ENCODE peak calls at places on chromosomes 12 and 14, in four cellular contexts. One of them, this sample, is unnamed. For H3K4me1, the result is how much of the 10 kb centered on the place peaks cover.

GRCh38 chr12:29207120-29207519 is 58.0 kb downstream of the FAR2 start:
- DNase-seq in left lung: no peak
- DNase-seq in tibial artery: no peak
- DNase-seq in ovary: no peak
- DNase-seq in this sample: no peak

GRCh38 chr14:29821665-29822429 is 105.8 kb downstream of the PRKD1 start:
- DNase-seq in left lung: no peak
- DNase-seq in tibial artery: no peak
- DNase-seq in ovary: no peak
- DNase-seq in this sample: no peak

GRCh38 chr12:9227953-9228352 is 19.8 kb upstream of the PZP start:
- DNase-seq in left lung: no peak
- DNase-seq in tibial artery: no peak
- DNase-seq in ovary: no peak
- DNase-seq in this sample: no peak

GRCh38 chr14:73775339-73776193 is 61.4 kb upstream of the PNMA1 start:
- DNase-seq in left lung: no peak
- DNase-seq in tibial artery: no peak
- DNase-seq in ovary: no peak
- DNase-seq in this sample: no peak

GRCh38 chr12:92719674-92720073 is 16.9 kb downstream of the PLEKHG7 start:
- DNase-seq in left lung: no peak
- DNase-seq in tibial artery: no peak
- DNase-seq in ovary: no peak
- DNase-seq in this sample: no peak

GRCh38 chr12:104643921-104644669 is 187.3 kb downstream of the CHST11 start:
- DNase-seq in left lung: peak
- DNase-seq in tibial artery: no peak
- DNase-seq in ovary: no peak
- DNase-seq in this sample: no peak

GRCh38 chr14:31269599-31270195 is 62.1 kb upstream of the HECTD1 start:
- DNase-seq in left lung: no peak
- DNase-seq in tibial artery: no peak
- DNase-seq in ovary: no peak
- DNase-seq in this sample: no peak

GRCh38 chr12:105369014-105369413 is 38.5 kb downstream of the C12orf75 start:
- DNase-seq in left lung: no peak
- DNase-seq in tibial artery: no peak
- DNase-seq in ovary: no peak
- DNase-seq in this sample: no peak

GRCh38 chr14:64634558-64634957 is 69.7 kb upstream of the PLEKHG3 start:
- DNase-seq in left lung: no peak
- DNase-seq in tibial artery: no peak
- DNase-seq in ovary: no peak
- DNase-seq in this sample: no peak

GRCh38 chr12:40727774-40728483 is 35.7 kb downstream of the CNTN1 start:
- DNase-seq in left lung: no peak
- DNase-seq in tibial artery: no peak
- DNase-seq in ovary: no peak
- DNase-seq in this sample: no peak

GRCh38 chr12:84497819-84498218 is 414.8 kb downstream of the SLC6A15 start:
- DNase-seq in left lung: no peak
- DNase-seq in tibial artery: no peak
- DNase-seq in ovary: no peak
- DNase-seq in this sample: no peak

GRCh38 chr14:54462048-54462447 is 20.9 kb upstream of the CNIH1 start:
- DNase-seq in left lung: no peak
- DNase-seq in tibial artery: no peak
- DNase-seq in ovary: no peak
- DNase-seq in this sample: no peak

GRCh38 chr14:94177806-94178205 is 3.7 kb downstream of the PPP4R4 start:
- DNase-seq in left lung: no peak
- DNase-seq in tibial artery: no peak
- DNase-seq in ovary: no peak
- DNase-seq in this sample: no peak

GRCh38 chr14:55851301-55851700 is 266.9 kb upstream of the PELI2 start:
- DNase-seq in left lung: no peak
- DNase-seq in tibial artery: no peak
- DNase-seq in ovary: no peak
- DNase-seq in this sample: no peak

GRCh38 chr14:104316121-104316722 is 177.8 kb downstream of the KIF26A start:
- DNase-seq in left lung: no peak
- DNase-seq in tibial artery: peak
- DNase-seq in ovary: peak
- DNase-seq in this sample: no peak

GRCh38 chr12:122838841-122839240 is 3.6 kb downstream of the HIP1R start:
- DNase-seq in left lung: no peak
- DNase-seq in tibial artery: no peak
- DNase-seq in ovary: no peak
- DNase-seq in this sample: no peak
- H3K27ac ChIP-seq in left lung: no peak
- H3K27ac ChIP-seq in tibial artery: no peak
- H3K27ac ChIP-seq in ovary: no peak
- H3K27ac ChIP-seq in this sample: peak

GRCh38 chr14:23069413-23069806 is 12.1 kb upstream of the CDH24 start:
- DNase-seq in left lung: no peak
- DNase-seq in tibial artery: peak
- DNase-seq in ovary: no peak
- DNase-seq in this sample: no peak

GRCh38 chr14:23067847-23068791 is 10.8 kb upstream of the CDH24 start:
- DNase-seq in left lung: no peak
- DNase-seq in tibial artery: peak
- DNase-seq in ovary: no peak
- DNase-seq in this sample: no peak

GRCh38 chr14:23066855-23067744 is 9.8 kb upstream of the CDH24 start:
- DNase-seq in left lung: no peak
- DNase-seq in tibial artery: peak
- DNase-seq in ovary: no peak
- DNase-seq in this sample: peak

GRCh38 chr14:23070262-23071129 is 13.2 kb upstream of the CDH24 start:
- DNase-seq in left lung: no peak
- DNase-seq in tibial artery: no peak
- DNase-seq in ovary: no peak
- DNase-seq in this sample: no peak

DNA sequence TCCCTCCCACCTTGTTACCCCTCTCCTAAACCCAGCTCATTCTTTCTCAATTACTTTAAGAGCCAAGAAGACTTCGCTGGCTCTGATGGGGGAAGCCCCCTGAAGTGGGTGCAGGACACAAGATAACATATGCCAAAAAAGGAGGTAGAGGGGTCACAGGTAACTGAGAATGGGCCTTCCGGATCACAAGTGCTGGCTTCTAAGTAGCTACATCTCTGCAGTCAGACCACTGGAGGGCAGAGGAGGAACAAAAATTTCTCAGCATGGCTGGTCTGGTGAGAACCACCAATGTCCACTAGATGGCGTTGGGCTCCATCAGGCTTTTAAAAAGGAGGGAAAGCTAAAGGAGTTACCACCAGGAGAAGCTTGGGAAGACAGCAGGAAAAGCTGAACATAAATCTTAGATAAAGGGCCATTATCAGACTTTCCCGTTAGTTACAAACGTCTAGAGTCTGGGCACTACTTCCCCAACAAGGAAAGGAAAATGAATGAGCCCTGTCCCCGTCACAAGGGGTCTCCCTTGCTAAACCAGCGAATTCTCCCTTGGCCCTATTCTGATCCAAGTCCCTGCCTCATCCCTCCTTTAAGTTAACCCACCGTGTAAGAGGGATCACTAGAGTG is 11.6 kb upstream of the CDH24 start:
- DNase-seq in left lung: peak
- DNase-seq in tibial artery: peak
- DNase-seq in ovary: peak
- DNase-seq in this sample: peak
- TF ChIP-seq CTCF in left lung: peak
- TF ChIP-seq CTCF in tibial artery: peak
- TF ChIP-seq CTCF in ovary: peak
- TF ChIP-seq CTCF in this sample: peak

GRCh38 chr12:109440851-109441490 is 36.1 kb downstream of the KCTD10 start:
- DNase-seq in left lung: no peak
- DNase-seq in tibial artery: no peak
- DNase-seq in ovary: no peak
- DNase-seq in this sample: no peak
- H3K4me1 ChIP-seq in left lung: under half
- H3K4me1 ChIP-seq in tibial artery: under half
- H3K4me1 ChIP-seq in ovary: under half
- H3K4me1 ChIP-seq in this sample: under half

GRCh38 chr14:99573000-99573330 is 31.0 kb downstream of the CCDC85C start:
- DNase-seq in left lung: no peak
- DNase-seq in tibial artery: no peak
- DNase-seq in ovary: no peak
- DNase-seq in this sample: no peak
- H3K27ac ChIP-seq in left lung: no peak
- H3K27ac ChIP-seq in tibial artery: no peak
- H3K27ac ChIP-seq in ovary: no peak
- H3K27ac ChIP-seq in this sample: peak

GRCh38 chr12:111157486-111157885 is 211.4 kb downstream of the PHETA1 start:
- DNase-seq in left lung: no peak
- DNase-seq in tibial artery: no peak
- DNase-seq in ovary: no peak
- DNase-seq in this sample: no peak

GRCh38 chr12:111160350-111161142 is 208.3 kb downstream of the PHETA1 start:
- DNase-seq in left lung: no peak
- DNase-seq in tibial artery: no peak
- DNase-seq in ovary: no peak
- DNase-seq in this sample: no peak

GRCh38 chr12:111156304-111156703 is 212.6 kb downstream of the PHETA1 start:
- DNase-seq in left lung: no peak
- DNase-seq in tibial artery: no peak
- DNase-seq in ovary: no peak
- DNase-seq in this sample: no peak

GRCh38 chr12:111161898-111162297 is 207.0 kb downstream of the PHETA1 start:
- DNase-seq in left lung: no peak
- DNase-seq in tibial artery: no peak
- DNase-seq in ovary: no peak
- DNase-seq in this sample: no peak

DNA sequence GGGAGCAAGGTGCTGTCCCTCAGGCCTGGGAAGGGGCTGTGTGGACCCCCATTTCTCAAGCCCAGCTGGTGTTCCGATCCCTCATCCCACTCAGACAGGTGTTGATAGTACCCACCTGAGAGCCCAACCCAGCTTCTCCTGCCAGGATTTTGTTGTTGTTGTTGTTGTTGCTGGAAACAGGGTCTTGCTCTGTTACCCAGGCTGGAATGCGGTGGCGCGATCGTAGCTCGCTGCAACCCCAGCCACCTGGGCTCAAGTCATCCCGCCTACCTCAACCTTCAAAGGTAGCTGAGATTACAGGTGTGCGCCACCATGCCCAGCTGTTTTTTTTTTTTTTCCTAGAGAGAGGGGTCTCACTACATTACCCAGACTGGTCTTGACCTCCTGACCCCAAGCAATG is 209.9 kb downstream of the PHETA1 start:
- DNase-seq in left lung: no peak
- DNase-seq in tibial artery: no peak
- DNase-seq in ovary: no peak
- DNase-seq in this sample: no peak
- TF ChIP-seq CTCF in left lung: no peak
- TF ChIP-seq CTCF in tibial artery: no peak
- TF ChIP-seq CTCF in ovary: no peak
- TF ChIP-seq CTCF in this sample: no peak

GRCh38 chr14:22555573-22556011 is 33.4 kb downstream of the DAD1 start:
- DNase-seq in left lung: no peak
- DNase-seq in tibial artery: no peak
- DNase-seq in ovary: no peak
- DNase-seq in this sample: no peak
- H3K4me1 ChIP-seq in left lung: under half
- H3K4me1 ChIP-seq in tibial artery: under half
- H3K4me1 ChIP-seq in ovary: under half
- H3K4me1 ChIP-seq in this sample: under half

DNA sequence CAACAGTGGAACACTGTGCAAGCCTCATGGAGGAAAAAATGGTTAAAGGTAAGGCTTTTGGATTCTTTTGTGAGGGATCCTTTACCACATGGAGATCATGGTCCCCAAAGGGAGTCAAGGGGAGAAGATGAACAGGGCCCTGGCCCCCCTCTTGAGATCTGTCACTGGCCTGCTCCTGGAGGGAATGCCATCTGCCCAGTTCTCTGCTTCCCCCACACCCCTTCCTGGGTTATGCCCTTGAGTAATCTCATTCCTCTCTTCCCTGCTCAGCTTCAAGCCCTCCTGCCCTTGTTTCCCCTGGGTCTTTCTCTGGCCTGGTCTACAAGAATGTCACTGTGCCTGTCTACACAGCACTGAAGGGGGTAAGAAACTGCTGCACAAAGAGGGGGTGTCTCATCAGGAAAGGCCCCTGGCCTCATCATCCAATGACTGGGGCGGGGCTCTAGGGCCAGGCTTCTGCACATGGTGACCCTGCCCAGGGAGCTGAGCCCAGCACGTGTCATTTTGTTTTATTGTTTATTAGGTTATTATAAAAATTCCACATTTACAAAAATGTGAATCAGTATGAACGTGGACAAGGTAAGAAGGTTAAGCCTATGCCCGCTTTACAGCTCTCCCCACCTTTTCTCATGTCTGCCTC is 30.3 kb downstream of the PIGH start:
- DNase-seq in left lung: no peak
- DNase-seq in tibial artery: peak
- DNase-seq in ovary: no peak
- DNase-seq in this sample: no peak
- H3K27ac ChIP-seq in left lung: no peak
- H3K27ac ChIP-seq in tibial artery: no peak
- H3K27ac ChIP-seq in ovary: no peak
- H3K27ac ChIP-seq in this sample: no peak

GRCh38 chr12:132163911-132164288 is 19.6 kb downstream of the NOC4L start:
- DNase-seq in left lung: no peak
- DNase-seq in tibial artery: no peak
- DNase-seq in ovary: no peak
- DNase-seq in this sample: no peak
- TF ChIP-seq CTCF in left lung: no peak
- TF ChIP-seq CTCF in tibial artery: no peak
- TF ChIP-seq CTCF in ovary: no peak
- TF ChIP-seq CTCF in this sample: no peak

DNA sequence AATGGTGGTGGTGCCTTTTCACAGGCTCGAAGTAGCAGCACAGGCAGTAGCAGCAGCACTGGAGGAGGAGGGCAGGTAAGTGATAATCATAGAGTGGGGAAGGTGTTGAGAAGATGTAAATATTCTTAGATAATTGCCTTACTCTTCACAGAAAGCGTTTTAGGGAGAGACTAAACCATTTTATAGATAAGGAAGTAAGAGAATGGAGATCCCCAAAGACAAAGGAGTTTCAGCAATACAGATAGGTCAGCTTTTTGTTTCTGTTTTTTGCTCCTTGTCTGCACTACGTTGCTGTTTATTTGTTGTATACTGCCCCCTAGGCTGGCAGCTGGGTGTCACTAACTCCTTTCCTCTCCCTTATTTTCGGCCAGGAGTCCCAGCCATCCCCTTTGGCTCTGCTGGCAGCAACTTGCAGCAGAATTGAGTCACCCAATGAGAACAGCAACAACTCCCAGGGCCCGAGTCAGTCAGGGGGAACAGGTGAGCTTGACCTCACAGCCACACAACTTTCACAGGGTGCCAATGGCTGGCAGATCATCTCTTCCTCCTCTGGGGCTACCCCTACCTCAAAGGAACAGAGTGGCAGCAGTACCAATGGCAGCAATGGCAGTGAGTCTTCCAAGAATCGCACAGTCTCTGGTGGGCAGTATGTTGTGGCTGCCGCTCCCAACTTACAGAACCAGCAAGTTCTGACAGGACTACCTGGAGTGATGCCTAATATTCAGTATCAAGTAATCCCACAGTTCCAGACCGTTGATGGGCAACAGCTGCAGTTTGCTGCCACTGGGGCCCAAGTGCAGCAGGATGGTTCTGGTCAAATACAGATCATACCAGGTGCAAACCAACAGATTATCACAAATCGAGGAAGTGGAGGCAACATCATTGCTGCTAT is 2.0 kb downstream of the SP1 start:
- DNase-seq in left lung: peak
- DNase-seq in tibial artery: peak
- DNase-seq in ovary: peak
- DNase-seq in this sample: peak
- H3K4me1 ChIP-seq in left lung: half or more
- H3K4me1 ChIP-seq in tibial artery: half or more
- H3K4me1 ChIP-seq in ovary: under half
- H3K4me1 ChIP-seq in this sample: under half

This sample was measured in right atrium auricular region.